ENCODE peak calls at places on chromosomes 11 and 22, in four cellular contexts. Z, N, Y and L are unnamed samples.

GRCh38 chr11:17479284-17480214 is 2.9 kb upstream of the ABCC8 start:
- DNase-seq in Z (no peak), N (no peak), Y (no peak), L (no peak)

GRCh38 chr11:109017489-109017888 is 352.6 kb downstream of the DDX10 start:
- DNase-seq in Z (no peak), N (no peak), Y (no peak), L (no peak)

GRCh38 chr11:1505480-1505879 is 18.9 kb upstream of the MOB2 start:
- DNase-seq in Z (no peak), N (no peak), Y (no peak), L (no peak)

GRCh38 chr22:37229012-37229804 is 14.9 kb downstream of the RAC2 start:
- DNase-seq in Z (peak), N (peak), Y (no peak), L (peak)

GRCh38 chr11:13963949-13964770 is 1.6 kb downstream of the SPON1 start:
- DNase-seq in Z (no peak), N (no peak), Y (no peak), L (no peak)

GRCh38 chr11:17730608-17731462 is 3.7 kb upstream of the KCNC1 start:
- DNase-seq in Z (peak), N (no peak), Y (peak), L (no peak)

GRCh38 chr11:121968638-121969037 is 147.4 kb downstream of the BLID start:
- DNase-seq in Z (no peak), N (no peak), Y (no peak), L (no peak)

GRCh38 chr11:8338138-8338537 is 74.5 kb upstream of the LMO1 start:
- DNase-seq in Z (no peak), N (no peak), Y (no peak), L (no peak)

GRCh38 chr11:12321217-12321937 is 56.0 kb upstream of the PARVA start:
- DNase-seq in Z (no peak), N (no peak), Y (no peak), L (no peak)

GRCh38 chr11:126799974-126800373 is 200.6 kb downstream of the KIRREL3 start:
- DNase-seq in Z (no peak), N (peak), Y (no peak), L (no peak)

GRCh38 chr11:66912963-66913362 is 45.2 kb downstream of the PC start:
- DNase-seq in Z (no peak), N (no peak), Y (no peak), L (no peak)

GRCh38 chr11:93490996-93491618 is 52.1 kb downstream of the SMCO4 start:
- DNase-seq in Z (no peak), N (no peak), Y (no peak), L (no peak)

GRCh38 chr11:119624102-119624615 is 104.8 kb downstream of the NECTIN1 start:
- DNase-seq in Z (no peak), N (no peak), Y (no peak), L (no peak)

GRCh38 chr11:132576706-132577105 is 955.6 kb downstream of the OPCML start:
- DNase-seq in Z (no peak), N (peak), Y (no peak), L (peak)

GRCh38 chr11:73334244-73335203 is 26.4 kb downstream of the ARHGEF17 start:
- DNase-seq in Z (no peak), N (no peak), Y (no peak), L (no peak)

GRCh38 chr11:107665016-107665415 is 46.8 kb downstream of the SLN start:
- DNase-seq in Z (no peak), N (no peak), Y (no peak), L (no peak)

GRCh38 chr22:50201191-50202129 is 649 bp downstream of the SELENOO start:
- DNase-seq in Z (no peak), N (no peak), Y (no peak), L (no peak)

GRCh38 chr11:66157182-66157864 is 87.3 kb downstream of the PACS1 start:
- DNase-seq in Z (no peak), N (no peak), Y (no peak), L (no peak)

GRCh38 chr11:123653997-123654565 is 343 bp downstream of the SCN3B start:
- DNase-seq in Z (no peak), N (no peak), Y (no peak), L (no peak)

GRCh38 chr22:47811971-47812370 is 1049.5 kb downstream of the TBC1D22A start:
- DNase-seq in Z (no peak), N (no peak), Y (no peak), L (no peak)